ENCODE peak calls at places on chromosome 4, in seven cellular contexts. Y is NCI-H1694 treated with DMSO at 0.1 percent for 48 hours; M is mesendoderm; E is non-pigmented ciliary epithelial cell; H is left lung; I is keratinocyte; T is stimulated activated CD4-positive, alpha-beta T cell treated with anti-CD3 and anti-CD28 coated beads, Interleukin-4, amount 100 ng/mL, for 1 hour. P is an unnamed sample.

GRCh38 chr4:1239141-1239948 is 9.6 kb downstream of the CTBP1 start:
- DNase-seq in T (no peak), Y (no peak), H (peak; percentile 57), M (no peak), I (no peak), E (no peak), P (no peak)

GRCh38 chr4:159103406-159104131 is 690 bp downstream of the RAPGEF2 start:
- DNase-seq in H (peak; percentile 92), M (peak; percentile 63), T (peak; percentile 46), Y (no peak), I (no peak), E (no peak), P (peak; percentile 22)

GRCh38 chr4:39324897-39325613 is 41.1 kb downstream of the RFC1 start:
- DNase-seq in Y (no peak), M (no peak), H (no peak), E (no peak), I (no peak), T (no peak), P (no peak)

GRCh38 chr4:138407329-138407728 is 165.2 kb upstream of the SLC7A11 start:
- DNase-seq in E (no peak), I (no peak), T (no peak), M (no peak), Y (no peak), H (no peak), P (no peak)

GRCh38 chr4:16667464-16667863 is 231.0 kb downstream of the LDB2 start:
- DNase-seq in M (no peak), I (no peak), E (peak; percentile 78), Y (no peak), H (no peak), T (no peak), P (no peak)

GRCh38 chr4:107094332-107094731 is 58.2 kb upstream of the DKK2 start:
- DNase-seq in I (no peak), M (peak; percentile 76), Y (no peak), T (no peak), E (no peak), H (no peak), P (no peak)

GRCh38 chr4:180789929-180790328 is 1453.3 kb upstream of the TENM3 start:
- DNase-seq in E (no peak), T (no peak), Y (no peak), M (no peak), H (no peak), I (no peak), P (no peak)

GRCh38 chr4:39933689-39934590 is 43.8 kb downstream of the PDS5A start:
- DNase-seq in I (no peak), E (no peak), T (no peak), H (no peak), M (peak; percentile 25), Y (no peak), P (peak; percentile 22)

GRCh38 chr4:253936-254756 is 51.1 kb downstream of the ZNF732 start:
- DNase-seq in E (no peak), Y (no peak), I (no peak), M (no peak), T (no peak), H (no peak), P (no peak)

GRCh38 chr4:7186516-7187296 is 5.6 kb upstream of the SORCS2 start:
- DNase-seq in E (no peak), T (no peak), M (peak; percentile 72), I (no peak), Y (no peak), H (peak; percentile 44), P (no peak)

GRCh38 chr4:169899295-169899694 is 126.9 kb downstream of the MFAP3L start:
- DNase-seq in M (peak; percentile 62), H (no peak), E (peak; percentile 14), T (no peak), Y (no peak), I (peak; percentile 44), P (no peak)

GRCh38 chr4:48340276-48340904 is 939 bp upstream of the SLAIN2 start:
- DNase-seq in T (peak; percentile 15), M (peak; percentile 53), E (no peak), I (no peak), H (no peak), Y (no peak), P (peak; percentile 8)

GRCh38 chr4:69470561-69470960 is 25.1 kb downstream of the UGT2B4 start:
- DNase-seq in E (no peak), M (peak; percentile 14), Y (no peak), I (no peak), H (no peak), T (no peak), P (no peak)

GRCh38 chr4:1325681-1326635 is 21.1 kb upstream of the UVSSA start:
- DNase-seq in Y (no peak), E (no peak), I (no peak), M (no peak), T (no peak), H (peak; percentile 75), P (no peak)

GRCh38 chr4:25767877-25768475 is 94.8 kb downstream of the SEL1L3 start:
- DNase-seq in E (peak; percentile 46), Y (peak; percentile 41), I (peak; percentile 13), T (no peak), H (no peak), M (peak; percentile 79), P (peak; percentile 94)

GRCh38 chr4:56937262-56937661 is 29.6 kb downstream of the REST start:
- DNase-seq in I (peak; percentile 56), M (no peak), E (peak; percentile 87), T (no peak), H (no peak), Y (no peak), P (no peak)

GRCh38 chr4:46432923-46433322 is 43.0 kb upstream of the GABRA2 start:
- DNase-seq in M (peak; percentile 39), Y (no peak), H (no peak), E (peak; percentile 60), T (no peak), I (no peak), P (no peak)

GRCh38 chr4:153448003-153448731 is 18.0 kb upstream of the TMEM131L start:
- DNase-seq in T (no peak), M (no peak), I (no peak), H (no peak), E (no peak), Y (no peak), P (no peak)

GRCh38 chr4:1381944-1382541 is 24.2 kb downstream of the NKX1-1 start:
- DNase-seq in E (no peak), H (peak; percentile 73), T (no peak), I (no peak), M (no peak), Y (no peak), P (no peak)

GRCh38 chr4:183599284-183599683 is 59.7 kb downstream of the RWDD4 start:
- DNase-seq in H (no peak), T (no peak), I (no peak), Y (no peak), M (no peak), E (no peak), P (no peak)

GRCh38 chr4:174260099-174260498 is 23.4 kb downstream of the FBXO8 start:
- DNase-seq in I (no peak), T (no peak), E (peak; percentile 58), M (peak; percentile 15), H (no peak), Y (no peak), P (no peak)

GRCh38 chr4:17027495-17027894 is 129.1 kb upstream of the LDB2 start:
- DNase-seq in I (peak; percentile 66), T (no peak), E (peak; percentile 94), M (no peak), Y (no peak), H (no peak), P (no peak)

GRCh38 chr4:169185133-169185956 is 85.4 kb downstream of the SH3RF1 start:
- DNase-seq in E (no peak), H (no peak), M (peak; percentile 29), Y (no peak), I (no peak), T (no peak), P (no peak)

GRCh38 chr4:40586034-40586433 is 43.6 kb downstream of the RBM47 start:
- DNase-seq in H (no peak), Y (no peak), M (no peak), E (no peak), T (no peak), I (no peak), P (no peak)

GRCh38 chr4:16544251-16544721 is 318.0 kb upstream of the TAPT1 start:
- DNase-seq in T (no peak), I (no peak), E (no peak), Y (no peak), H (no peak), M (peak; percentile 45), P (no peak)

GRCh38 chr4:174365018-174365587 is 81.4 kb downstream of the CEP44 start:
- DNase-seq in Y (peak; percentile 24), M (peak; percentile 44), H (no peak), E (no peak), T (no peak), I (no peak), P (peak; percentile 20)

GRCh38 chr4:153137168-153137567 is 67.1 kb upstream of the TRIM2 start:
- DNase-seq in I (peak; percentile 35), M (peak; percentile 51), H (no peak), Y (no peak), T (no peak), E (no peak), P (no peak)

GRCh38 chr4:17376205-17376604 is 135.7 kb downstream of the QDPR start:
- DNase-seq in Y (no peak), I (no peak), H (no peak), E (peak; percentile 4), M (no peak), T (no peak), P (no peak)

GRCh38 chr4:66404149-66404548 is 733.9 kb upstream of the EPHA5 start:
- DNase-seq in T (no peak), Y (no peak), M (no peak), H (no peak), E (no peak), I (no peak), P (no peak)

GRCh38 chr4:95529941-95530340 is 18.8 kb downstream of the UNC5C start:
- DNase-seq in E (no peak), I (no peak), T (no peak), H (no peak), Y (no peak), M (no peak), P (no peak)

GRCh38 chr4:74654230-74654681 is 140.1 kb downstream of the BTC start:
- DNase-seq in Y (no peak), H (no peak), M (no peak), T (no peak), I (peak; percentile 82), E (peak; percentile 45), P (no peak)

GRCh38 chr4:187547281-187547680 is 448.3 kb upstream of the ZFP42 start:
- DNase-seq in H (no peak), M (no peak), I (no peak), Y (no peak), E (no peak), T (no peak), P (no peak)

GRCh38 chr4:123997116-123997515 is 600.5 kb downstream of the SPRY1 start:
- DNase-seq in H (no peak), M (no peak), Y (no peak), I (no peak), T (no peak), E (no peak), P (peak; percentile 18)

GRCh38 chr4:101967697-101968346 is 177.3 kb downstream of the BANK1 start:
- DNase-seq in Y (no peak), H (no peak), T (no peak), E (no peak), I (no peak), M (no peak), P (no peak)

GRCh38 chr4:177737387-177737965 is 295.2 kb upstream of the AGA start:
- DNase-seq in T (no peak), M (no peak), I (no peak), H (no peak), E (no peak), Y (no peak), P (no peak)

GRCh38 chr4:145130788-145131398 is 32.8 kb downstream of the ABCE1 start:
- DNase-seq in E (peak; percentile 74), I (no peak), H (no peak), T (no peak), M (no peak), Y (no peak), P (no peak)